ENCODE peak calls at places on chromosomes 1 and 21, in nine cellular contexts. F is breast epithelium, O is body of pancreas, V is transverse colon, D is ovary, Y is heart left ventricle, P is A549, L is prostate gland, U is adrenal gland. M is an unnamed sample.

GRCh38 chr1:91511386-91511785 is 10.7 kb downstream of the CDC7 start:
- DNase-seq in D (no peak), P (peak), U (no peak), F (no peak), Y (no peak), V (no peak), O (no peak), L (no peak), M (no peak)

GRCh38 chr1:39919545-39919944 is 17.8 kb upstream of the MYCL start:
- DNase-seq in U (peak), L (peak), V (peak), Y (no peak), O (peak), P (peak), F (no peak), D (no peak), M (peak)

GRCh38 chr1:229579101-229579651 is 20.7 kb upstream of the ABCB10 start:
- DNase-seq in U (peak), O (peak), P (no peak), D (peak), L (peak), Y (peak), F (no peak), V (no peak), M (no peak)

GRCh38 chr1:60963167-60963909 is 119.0 kb upstream of the NFIA start:
- DNase-seq in D (no peak), O (no peak), F (no peak), P (no peak), L (no peak), Y (no peak), U (no peak), V (no peak), M (no peak)

GRCh38 chr1:14790967-14791366 is 192.5 kb downstream of the KAZN start:
- DNase-seq in F (no peak), O (no peak), P (no peak), U (no peak), Y (no peak), V (no peak), D (no peak), L (no peak), M (no peak)

GRCh38 chr1:33971913-33972312 is 108.0 kb downstream of the HMGB4 start:
- DNase-seq in Y (no peak), L (no peak), V (no peak), D (no peak), O (no peak), U (no peak), P (no peak), F (no peak), M (no peak)

GRCh38 chr1:227788279-227789041 is 27.0 kb upstream of the PRSS38 start:
- DNase-seq in L (no peak), O (peak), D (peak), P (peak), Y (peak), U (peak), V (no peak), F (peak), M (peak)

GRCh38 chr1:172993640-172994039 is 57.1 kb downstream of the TNFSF18 start:
- DNase-seq in L (no peak), O (no peak), V (no peak), F (no peak), U (no peak), P (no peak), D (no peak), Y (no peak), M (no peak)

GRCh38 chr1:235298772-235299513 is 29.0 kb downstream of the ARID4B start:
- DNase-seq in L (no peak), F (no peak), O (peak), D (no peak), Y (no peak), V (no peak), U (no peak), P (no peak), M (no peak)

GRCh38 chr1:110209715-110210603 is at the start of gene KCNC4:
- DNase-seq in L (peak), Y (peak), P (peak), D (peak), O (peak), U (peak), F (peak), V (peak), M (peak)

GRCh38 chr1:50735443-50735842 is 224.6 kb downstream of the FAF1 start:
- DNase-seq in D (no peak), V (no peak), L (no peak), Y (no peak), O (no peak), P (peak), U (no peak), F (no peak), M (peak)

GRCh38 chr1:213979751-213980605 is 7.8 kb upstream of the PROX1 start:
- DNase-seq in L (no peak), O (no peak), Y (no peak), P (no peak), F (no peak), D (no peak), V (no peak), U (no peak), M (no peak)

GRCh38 chr1:172497230-172497629 is 35.7 kb upstream of the SUCO start:
- DNase-seq in L (peak), P (peak), V (no peak), Y (no peak), F (peak), U (peak), D (no peak), O (peak), M (peak)

DNA sequence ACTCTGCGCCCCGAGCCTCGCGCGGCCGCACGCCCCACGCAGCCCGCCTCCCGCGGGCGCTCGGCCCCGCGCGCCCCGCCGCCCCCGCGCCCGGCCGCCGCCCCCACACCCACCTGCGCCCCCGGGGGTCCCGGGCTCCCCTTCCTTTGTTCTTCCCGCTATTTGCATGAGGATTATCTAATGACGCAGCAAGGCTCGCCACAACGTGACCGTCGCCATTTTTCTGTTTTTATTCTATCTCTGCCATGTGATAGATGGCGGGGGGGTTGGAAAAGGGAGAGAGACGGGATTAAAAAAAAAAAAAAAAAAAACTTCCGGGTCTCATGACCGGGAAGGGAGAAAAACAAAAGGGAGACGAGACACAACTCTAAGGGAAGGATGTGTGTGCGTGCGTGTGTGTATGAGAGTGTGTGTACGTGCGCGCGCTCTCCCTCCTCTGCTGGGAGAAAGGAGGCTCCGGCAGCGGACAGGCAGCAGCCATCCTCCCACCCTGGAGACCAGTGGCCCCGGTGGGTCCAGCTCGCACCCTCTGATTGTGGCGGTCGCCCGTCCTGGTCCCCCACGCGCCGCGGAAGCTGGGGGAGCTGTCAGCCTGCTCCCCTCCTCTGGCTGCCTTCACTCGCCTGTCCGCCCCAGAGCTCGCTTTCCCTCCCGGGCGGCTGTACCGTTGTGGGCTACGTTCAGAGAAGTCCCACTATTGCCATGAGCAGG is 80.4 kb upstream of the AK4 start:
- DNase-seq in Y (peak), U (peak), P (peak), F (peak), O (peak), D (peak), V (peak), L (peak), M (peak)
- TF ChIP-seq POLR2A in Y (no peak), U (no peak), P (no peak), F (peak), O (peak), D (peak), V (peak), L (peak), M (no peak)

GRCh38 chr1:244851546-244852231 is 12.7 kb downstream of the HNRNPU start:
- DNase-seq in L (no peak), Y (no peak), V (no peak), P (no peak), D (no peak), U (peak), O (no peak), F (no peak), M (no peak)
- TF ChIP-seq POLR2A in L (no peak), Y (no peak), V (no peak), P (no peak), D (no peak), U (no peak), O (no peak), F (no peak), M (no peak)

GRCh38 chr21:38479641-38480515 is 18.4 kb downstream of the ERG start:
- DNase-seq in P (no peak), D (no peak), Y (no peak), O (no peak), F (no peak), U (no peak), L (no peak), V (no peak), M (no peak)
- TF ChIP-seq POLR2A in P (no peak), D (no peak), Y (no peak), O (no peak), F (no peak), U (no peak), L (no peak), V (no peak), M (no peak)

GRCh38 chr1:102174259-102174863 is 177.6 kb upstream of the OLFM3 start:
- DNase-seq in U (no peak), V (peak), D (no peak), F (no peak), P (no peak), L (no peak), Y (no peak), O (peak), M (no peak)

GRCh38 chr1:102172200-102172599 is 175.5 kb upstream of the OLFM3 start:
- DNase-seq in F (no peak), V (no peak), O (no peak), U (no peak), D (no peak), L (no peak), Y (no peak), P (no peak), M (no peak)
- TF ChIP-seq POLR2A in F (no peak), V (no peak), O (no peak), U (no peak), D (no peak), L (no peak), Y (no peak), P (no peak), M (no peak)

GRCh38 chr1:171485375-171486047 is at the start of gene PRRC2C:
- DNase-seq in V (peak), P (peak), O (peak), Y (peak), U (peak), L (peak), F (peak), D (peak), M (peak)
- TF ChIP-seq POLR2A in V (peak), P (peak), O (peak), Y (no peak), U (no peak), L (peak), F (peak), D (peak), M (peak)

M was measured in H54.